ENCODE peak calls at places on chromosomes 1 and 21, in four cellular contexts. J, I, M and E are unnamed samples.

GRCh38 chr1:27054381-27054780 is 41.7 kb upstream of the TENT5B start:
- DNase-seq in J (no peak), I (no peak), M (no peak), E (no peak)

GRCh38 chr21:18147678-18148077 is 97.0 kb upstream of the CHODL start:
- DNase-seq in J (no peak), I (no peak), M (no peak), E (no peak)

GRCh38 chr1:7454052-7454815 is 316.9 kb upstream of the VAMP3 start:
- DNase-seq in J (no peak), I (peak), M (peak), E (peak)

GRCh38 chr1:76079475-76080227 is 5.1 kb downstream of the ST6GALNAC3 start:
- DNase-seq in J (no peak), I (no peak), M (no peak), E (no peak)

GRCh38 chr1:178723541-178723940 is 1.5 kb upstream of the RALGPS2 start:
- DNase-seq in J (no peak), I (no peak), M (no peak), E (no peak)

GRCh38 chr1:201267481-201268229 is 15.7 kb upstream of the PKP1 start:
- DNase-seq in J (no peak), I (no peak), M (no peak), E (no peak)

GRCh38 chr1:11744287-11744686 is 8.4 kb downstream of the AGTRAP start:
- DNase-seq in J (no peak), I (no peak), M (no peak), E (no peak)

GRCh38 chr1:149877211-149877946 is 22.0 kb upstream of the BOLA1 start:
- DNase-seq in J (no peak), I (no peak), M (no peak), E (no peak)

GRCh38 chr1:156368889-156369684 is at the start of gene RHBG:
- DNase-seq in J (no peak), I (peak), M (no peak), E (no peak)

GRCh38 chr1:183877321-183877720 is 72.4 kb downstream of the RGL1 start:
- DNase-seq in J (peak), I (no peak), M (no peak), E (no peak)

GRCh38 chr1:70358921-70359564 is 4.5 kb upstream of the ANKRD13C start:
- DNase-seq in J (no peak), I (no peak), M (no peak), E (no peak)

GRCh38 chr21:16709866-16710550 is 802.8 kb upstream of the CXADR start:
- DNase-seq in J (no peak), I (peak), M (no peak), E (peak)

GRCh38 chr1:17475729-17476128 is 36.3 kb upstream of the RCC2 start:
- DNase-seq in J (no peak), I (no peak), M (no peak), E (no peak)

GRCh38 chr1:26353976-26354820 is at the start of gene CRYBG2:
- DNase-seq in J (no peak), I (no peak), M (no peak), E (no peak)

GRCh38 chr1:109248797-109249629 is at the start of gene CELSR2:
- DNase-seq in J (no peak), I (peak), M (peak), E (peak)

GRCh38 chr1:207711285-207711684 is 40.6 kb upstream of the CD46 start:
- DNase-seq in J (no peak), I (peak), M (no peak), E (peak)

GRCh38 chr21:26169611-26170470 is 729 bp downstream of the APP start:
- DNase-seq in J (peak), I (peak), M (peak), E (peak)